ENCODE peak calls at places on chromosomes 4 and X, in ten cellular contexts. L is testis; T is glomerular endothelial cell; D is effector memory CD4-positive, alpha-beta T cell; X is T-helper 2 cell; I is WTC11; O is small intestine; Y is AG09309; V is C1 segment of cervical spinal cord; A is ACHN. S is an unnamed sample.

GRCh38 chrX:119817130-119817690 is 25.8 kb upstream of the RPL39 start:
- DNase-seq in L (no peak), T (no peak), D (no peak), X (no peak), I (no peak), O (no peak), Y (no peak), V (no peak), A (no peak), S (no peak)

GRCh38 chrX:44507292-44507691 is 35.4 kb downstream of the FUNDC1 start:
- DNase-seq in L (no peak), T (no peak), D (no peak), X (no peak), I (no peak), O (no peak), Y (no peak), V (no peak), A (no peak), S (no peak)

GRCh38 chr4:30718021-30718888 is 1.9 kb upstream of the PCDH7 start:
- DNase-seq in L (peak; percentile 31), T (no peak), D (no peak), X (no peak), I (peak; percentile 66), O (no peak), Y (no peak), V (peak; percentile 28), A (peak; percentile 42), S (no peak)

GRCh38 chr4:5821665-5822358 is 71.1 kb downstream of the CRMP1 start:
- DNase-seq in L (peak; percentile 25), T (no peak), D (no peak), X (no peak), I (peak; percentile 71), O (no peak), Y (no peak), V (no peak), A (no peak), S (no peak)

GRCh38 chrX:130497531-130497930 is 95.7 kb downstream of the RBMX2 start:
- DNase-seq in L (peak; percentile 50), T (no peak), D (no peak), X (no peak), I (no peak), O (no peak), Y (no peak), V (peak; percentile 24), A (no peak), S (no peak)

GRCh38 chr4:107283587-107284559 is 247.8 kb upstream of the DKK2 start:
- DNase-seq in L (no peak), T (no peak), D (no peak), X (no peak), I (no peak), O (no peak), Y (peak; percentile 84), V (no peak), A (peak; percentile 74), S (no peak)

GRCh38 chrX:116285506-116285905 is 115.0 kb downstream of the AGTR2 start:
- DNase-seq in L (no peak), T (no peak), D (no peak), X (no peak), I (no peak), O (no peak), Y (no peak), V (no peak), A (no peak), S (no peak)

GRCh38 chrX:130216312-130216711 is 44.5 kb downstream of the RAB33A start:
- DNase-seq in L (no peak), T (no peak), D (no peak), X (no peak), I (no peak), O (no peak), Y (no peak), V (no peak), A (no peak), S (no peak)

GRCh38 chrX:97860206-97860605 is 976.5 kb downstream of the RPA4 start:
- DNase-seq in L (no peak), T (no peak), D (no peak), X (no peak), I (no peak), O (no peak), Y (peak; percentile 1), V (peak; percentile 7), A (no peak), S (no peak)

GRCh38 chr4:94544811-94545210 is 93.1 kb downstream of the PDLIM5 start:
- DNase-seq in L (no peak), T (no peak), D (no peak), X (no peak), I (no peak), O (no peak), Y (no peak), V (no peak), A (no peak), S (no peak)

GRCh38 chrX:18871161-18871880 is 112.6 kb downstream of the PHKA2 start:
- DNase-seq in L (peak; percentile 30), T (no peak), D (no peak), X (no peak), I (no peak), O (no peak), Y (no peak), V (no peak), A (no peak), S (no peak)

GRCh38 chrX:40996886-40997530 is 88.2 kb upstream of the USP9X start:
- DNase-seq in L (no peak), T (no peak), D (no peak), X (no peak), I (no peak), O (peak; percentile 74), Y (peak; percentile 42), V (no peak), A (peak; percentile 37), S (peak; percentile 78)

GRCh38 chrX:155148724-155149537 is 67.3 kb upstream of the VBP1 start:
- DNase-seq in L (peak; percentile 60), T (peak; percentile 1), D (no peak), X (no peak), I (peak; percentile 17), O (peak; percentile 20), Y (no peak), V (no peak), A (peak; percentile 8), S (peak; percentile 7)

GRCh38 chr4:48905363-48906015 is 1.1 kb downstream of the OCIAD2 start:
- DNase-seq in L (no peak), T (no peak), D (no peak), X (no peak), I (no peak), O (peak; percentile 85), Y (no peak), V (no peak), A (peak; percentile 81), S (peak; percentile 33)

GRCh38 chr4:45293335-45293734 is 567.0 kb upstream of the GNPDA2 start:
- DNase-seq in L (no peak), T (no peak), D (no peak), X (no peak), I (no peak), O (no peak), Y (no peak), V (no peak), A (no peak), S (no peak)

GRCh38 chrX:153925739-153926593 is at the start of gene ARHGAP4:
- DNase-seq in L (no peak), T (no peak), D (peak; percentile 25), X (no peak), I (peak; percentile 31), O (no peak), Y (no peak), V (no peak), A (no peak), S (peak; percentile 60)